ENCODE peak calls at places on chromosomes 7 and 10, in nine cellular contexts. L is Ammon's horn; Z is left ventricle myocardium inferior; R is GM20000; O is ELR; P is activated effector memory CD4-positive, alpha-beta T cell treated with anti-CD3 and anti-CD28 coated beads, Interleukin-2, amount 50 U/mL, for 16 hours; U is naive thymus-derived CD8-positive, alpha-beta T cell; W is NCI-H345; E is stimulated activated effector memory CD8-positive, alpha-beta T cell treated with anti-CD3 and anti-CD28 coated beads, Interleukin-12 subunit alpha, Interleukin-12 subunit beta, amount 100 ng/mL, for 72 hours. I is an unnamed sample.

GRCh38 chr7:12847001-12847400 is 159.6 kb downstream of the ARL4A start:
- DNase-seq in L (no peak), Z (no peak), R (no peak), O (no peak), P (no peak), U (no peak), W (no peak), E (no peak), I (no peak)

GRCh38 chr7:117777335-117778150 is 95.7 kb downstream of the CTTNBP2 start:
- DNase-seq in L (no peak), Z (no peak), R (no peak), O (no peak), P (no peak), U (no peak), W (peak; percentile 26), E (no peak), I (no peak)

GRCh38 chr7:112171673-112172072 is 34.5 kb downstream of the DOCK4 start:
- DNase-seq in L (no peak), Z (no peak), R (no peak), O (no peak), P (no peak), U (no peak), W (no peak), E (no peak), I (no peak)

GRCh38 chr10:3757638-3758490 is 27.1 kb downstream of the KLF6 start:
- DNase-seq in L (no peak), Z (no peak), R (peak; percentile 69), O (peak; percentile 75), P (peak; percentile 89), U (no peak), W (no peak), E (peak; percentile 82), I (peak; percentile 87)

GRCh38 chr10:96919785-96920425 is 87.8 kb downstream of the LCOR start:
- DNase-seq in L (no peak), Z (no peak), R (no peak), O (peak; percentile 34), P (no peak), U (no peak), W (no peak), E (no peak), I (no peak)

GRCh38 chr10:93060887-93061593 is 442 bp downstream of the CYP26C1 start:
- DNase-seq in L (no peak), Z (no peak), R (peak; percentile 32), O (peak; percentile 17), P (no peak), U (no peak), W (no peak), E (peak; percentile 47), I (no peak)

GRCh38 chr7:55133630-55134392 is 115.0 kb downstream of the EGFR start:
- DNase-seq in L (no peak), Z (peak; percentile 57), R (no peak), O (peak; percentile 100), P (no peak), U (no peak), W (no peak), E (no peak), I (no peak)

GRCh38 chr10:132809237-132810140 is 23.5 kb upstream of the NKX6-2 start:
- DNase-seq in L (no peak), Z (no peak), R (no peak), O (no peak), P (no peak), U (no peak), W (no peak), E (no peak), I (peak; percentile 65)

GRCh38 chr10:21169271-21169670 is 272.2 kb upstream of the NEBL start:
- DNase-seq in L (no peak), Z (no peak), R (no peak), O (no peak), P (no peak), U (no peak), W (no peak), E (no peak), I (no peak)

GRCh38 chr10:126014309-126014708 is 117.9 kb downstream of the FANK1 start:
- DNase-seq in L (no peak), Z (no peak), R (no peak), O (peak; percentile 37), P (no peak), U (no peak), W (peak; percentile 4), E (no peak), I (no peak)

GRCh38 chr7:187237-187927 is 5.0 kb upstream of the FAM20C start:
- DNase-seq in L (no peak), Z (no peak), R (no peak), O (no peak), P (no peak), U (no peak), W (no peak), E (no peak), I (no peak)

GRCh38 chr10:5888352-5888751 is 1.3 kb downstream of the ANKRD16 start:
- DNase-seq in L (peak; percentile 38), Z (no peak), R (no peak), O (peak; percentile 29), P (peak; percentile 25), U (no peak), W (no peak), E (no peak), I (peak; percentile 6)

GRCh38 chr10:63553473-63553872 is 32.3 kb downstream of the REEP3 start:
- DNase-seq in L (no peak), Z (no peak), R (no peak), O (peak; percentile 60), P (no peak), U (no peak), W (no peak), E (no peak), I (no peak)

I was measured in spleen.